ENCODE peak calls at places on chromosome 4, in five cellular contexts. O is heart right ventricle, A is GM23248, H is H1, U is SJSA1. P is an unnamed sample. For H3K4me1, the result is how much of the 10 kb centered on the place peaks cover.

GRCh38 chr4:132513491-132513890 is 635.6 kb upstream of the PCDH10 start:
- DNase-seq in O (no peak), A (no peak), H (peak), U (no peak), P (no peak)

GRCh38 chr4:55561884-55562283 is 15.2 kb upstream of the CLOCK start:
- DNase-seq in O (no peak), A (peak), H (no peak), U (no peak), P (no peak)

GRCh38 chr4:10971800-10972398 is 287.3 kb upstream of the CLNK start:
- DNase-seq in O (no peak), A (no peak), H (no peak), U (no peak), P (no peak)

GRCh38 chr4:38034986-38035882 is 75.0 kb downstream of the PTTG2 start:
- DNase-seq in O (no peak), A (peak), H (no peak), U (peak), P (peak)

GRCh38 chr4:164446516-164446915 is 307.4 kb upstream of the SMIM31 start:
- DNase-seq in O (no peak), A (no peak), H (no peak), U (no peak), P (no peak)

GRCh38 chr4:151029537-151029936 is 14.5 kb upstream of the LRBA start:
- DNase-seq in O (no peak), A (no peak), H (no peak), U (no peak), P (no peak)

GRCh38 chr4:158051401-158052235 is 121.2 kb downstream of the GASK1B start:
- DNase-seq in O (no peak), A (peak), H (no peak), U (no peak), P (no peak)

GRCh38 chr4:112560084-112560483 is 44.1 kb upstream of the NEUROG2 start:
- DNase-seq in O (no peak), A (no peak), H (no peak), U (no peak), P (no peak)

GRCh38 chr4:15066140-15066539 is 63.9 kb downstream of the CPEB2 start:
- DNase-seq in O (no peak), A (no peak), H (no peak), U (no peak), P (no peak)

GRCh38 chr4:5409237-5409636 is 299.1 kb downstream of the EVC2 start:
- DNase-seq in O (no peak), A (peak), H (no peak), U (no peak), P (no peak)

GRCh38 chr4:2070421-2071251 is 11.5 kb downstream of the NAT8L start:
- DNase-seq in O (no peak), A (no peak), H (no peak), U (no peak), P (no peak)

GRCh38 chr4:77092832-77093800 is 17.3 kb upstream of the CCNI start:
- DNase-seq in O (no peak), A (peak), H (no peak), U (peak), P (peak)
- H3K27ac ChIP-seq in O (no peak), A (peak), H (no peak), U (no peak), P (no peak)

GRCh38 chr4:168488800-168489404 is 8.0 kb upstream of the PALLD start:
- DNase-seq in O (no peak), A (no peak), H (no peak), U (no peak), P (no peak)
- H3K4me3 ChIP-seq in O (no peak), A (no peak), H (no peak), U (no peak), P (no peak)

GRCh38 chr4:62232755-62233280 is 1032.7 kb downstream of the ADGRL3 start:
- DNase-seq in O (no peak), A (no peak), H (no peak), U (no peak), P (no peak)
- H3K4me1 ChIP-seq in O (under half), A (under half), H (under half), U (under half), P (under half)

DNA sequence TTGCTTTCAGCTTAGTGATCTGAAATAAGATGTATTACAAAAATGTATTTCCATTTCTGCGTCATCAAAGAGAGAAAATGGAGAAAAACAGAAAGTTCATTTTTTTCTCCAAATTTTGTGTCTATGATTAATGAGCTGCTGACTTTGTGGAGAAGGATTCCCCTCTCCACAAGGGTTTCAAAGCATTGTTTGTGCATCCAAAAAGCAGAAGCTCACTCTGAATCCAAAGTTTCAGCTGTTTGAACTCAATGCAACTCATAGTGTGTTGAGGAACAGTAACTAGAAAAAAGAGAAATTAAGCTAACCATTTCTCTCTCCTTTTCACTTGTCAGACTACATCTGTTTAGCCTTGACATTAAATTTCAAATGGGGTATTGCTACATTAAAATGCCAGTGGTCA is 62.9 kb upstream of the SLC7A11 start:
- DNase-seq in O (no peak), A (no peak), H (no peak), U (no peak), P (no peak)
- H3K27ac ChIP-seq in O (no peak), A (no peak), H (no peak), U (no peak), P (no peak)

DNA sequence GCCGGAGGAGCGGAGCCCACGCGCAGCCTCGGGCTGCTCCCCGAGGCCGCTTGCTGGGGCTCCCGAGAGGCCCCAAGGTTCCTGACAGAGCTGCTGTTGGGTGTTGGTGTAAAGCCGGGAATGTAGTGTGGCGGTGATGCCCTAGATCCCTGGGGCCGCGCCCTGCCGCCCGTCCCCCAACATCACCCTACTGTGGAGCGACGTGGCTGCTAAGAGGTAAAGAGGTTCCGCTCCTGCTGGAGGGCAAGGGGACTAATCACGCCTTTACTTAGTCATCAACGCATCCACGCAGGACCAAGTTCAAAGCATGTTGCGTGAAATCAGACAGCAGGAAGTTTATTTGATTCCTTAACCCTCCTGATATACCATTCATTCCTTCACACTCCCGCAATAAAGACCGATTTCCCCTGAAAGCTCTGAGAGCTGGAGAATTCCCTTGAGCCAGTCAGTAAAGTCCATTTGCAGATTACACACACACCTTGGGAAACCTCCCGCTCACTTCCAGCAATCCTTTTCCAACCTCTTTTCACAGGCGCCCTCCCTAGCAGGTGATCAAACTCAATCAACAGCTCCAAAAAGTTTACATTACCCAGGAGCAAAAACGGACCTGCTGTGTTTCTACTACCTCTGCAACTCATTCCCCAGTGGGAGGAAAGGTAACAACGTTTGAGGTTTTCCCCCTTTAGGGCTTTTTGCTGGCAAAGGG is 578 bp upstream of the GABRA2 start:
- DNase-seq in O (no peak), A (no peak), H (no peak), U (no peak), P (no peak)
- H3K4me3 ChIP-seq in O (peak), A (no peak), H (peak), U (no peak), P (peak)